ENCODE peak calls at places on chromosomes 11 and 22, in six cellular contexts. P, S, X, W, V and D are unnamed samples.

GRCh38 chr22:24440270-24440717 is 12.9 kb downstream of the ADORA2A start:
- DNase-seq in X (no peak), P (no peak), V (no peak), S (no peak), W (no peak), D (no peak)

GRCh38 chr22:30208631-30209603 is 37.6 kb downstream of the LIF start:
- DNase-seq in X (peak; percentile 77), V (no peak), S (no peak), P (no peak), W (peak; percentile 87), D (peak; percentile 89)

GRCh38 chr11:36594316-36594989 is at the start of gene IFTAP:
- DNase-seq in X (peak; percentile 87), W (peak; percentile 93), P (no peak), V (peak; percentile 5), S (peak; percentile 82), D (peak; percentile 89)

GRCh38 chr11:115618428-115618827 is 114.2 kb upstream of the CADM1 start:
- DNase-seq in S (no peak), V (no peak), P (no peak), W (no peak), X (no peak), D (no peak)

GRCh38 chr11:119839504-119840133 is 110.6 kb upstream of the NECTIN1 start:
- DNase-seq in S (no peak), P (no peak), V (no peak), X (no peak), W (no peak), D (no peak)

GRCh38 chr11:119051440-119052162 is 5.4 kb downstream of the HYOU1 start:
- DNase-seq in W (no peak), P (no peak), V (no peak), X (no peak), S (no peak), D (no peak)

GRCh38 chr22:32603651-32604540 is 129.3 kb downstream of the FBXO7 start:
- DNase-seq in V (no peak), X (no peak), S (no peak), P (no peak), W (no peak), D (no peak)

GRCh38 chr11:124837491-124837856 is 27.8 kb upstream of the ROBO3 start:
- DNase-seq in S (peak; percentile 46), X (peak; percentile 74), P (no peak), V (no peak), W (peak; percentile 94), D (peak; percentile 82)

GRCh38 chr11:46015941-46016340 is 93.5 kb downstream of the LARGE2 start:
- DNase-seq in X (no peak), P (no peak), W (peak; percentile 33), V (no peak), S (no peak), D (no peak)

GRCh38 chr11:111307472-111308108 is 9.2 kb downstream of the POU2AF3 start:
- DNase-seq in S (no peak), X (no peak), W (no peak), V (no peak), P (no peak), D (no peak)

GRCh38 chr22:19791243-19791642 is 30.7 kb downstream of the TBX1 start:
- DNase-seq in V (no peak), S (no peak), W (no peak), P (no peak), X (no peak), D (no peak)

GRCh38 chr22:34973016-34973415 is 92.9 kb upstream of the ISX start:
- DNase-seq in V (no peak), S (no peak), X (no peak), P (no peak), W (no peak), D (no peak)

GRCh38 chr11:76335827-76336226 is 45.1 kb downstream of the THAP12 start:
- DNase-seq in V (no peak), X (no peak), P (no peak), W (no peak), S (no peak), D (no peak)

GRCh38 chr11:19561011-19561410 is 151.6 kb upstream of the NAV2 start:
- DNase-seq in S (no peak), P (no peak), V (no peak), W (peak; percentile 63), X (no peak), D (peak; percentile 51)